ENCODE peak calls at places on chromosomes 16 and 17, in ten cellular contexts. E is right lobe of liver, L is osteoblast, Q is upper lobe of left lung, C is stomach, F is ovary, W is cardiac muscle cell, D is colonic mucosa, R is A673, B is H9. Z is an unnamed sample.

GRCh38 chr17:42992872-42993271 is 5.3 kb upstream of the RPL27 start:
- DNase-seq in Q (no peak), F (no peak), C (no peak), E (no peak), B (no peak), D (no peak), L (no peak), R (no peak), W (no peak), Z (no peak)

GRCh38 chr17:7043195-7043543 is 723 bp downstream of the SLC16A11 start:
- DNase-seq in F (no peak), Q (no peak), E (peak; percentile 80), B (no peak), C (no peak), D (peak; percentile 36), W (no peak), R (no peak), L (peak; percentile 68), Z (no peak)

GRCh38 chr17:57637668-57638010 is 107.5 kb downstream of the CCDC182 start:
- DNase-seq in W (no peak), R (no peak), L (no peak), E (no peak), C (no peak), F (no peak), Q (no peak), B (no peak), D (no peak), Z (no peak)

GRCh38 chr16:50154369-50154947 is 1.4 kb downstream of the TENT4B start:
- DNase-seq in F (no peak), R (peak; percentile 28), C (no peak), Q (no peak), E (no peak), L (peak; percentile 76), B (no peak), W (peak; percentile 37), D (no peak), Z (no peak)

GRCh38 chr16:24851700-24852099 is 5.9 kb downstream of the SLC5A11 start:
- DNase-seq in C (no peak), Q (no peak), F (no peak), R (no peak), W (no peak), B (no peak), E (no peak), L (no peak), D (no peak), Z (no peak)

GRCh38 chr16:67979955-67980678 is at the start of gene DPEP3:
- DNase-seq in E (no peak), W (no peak), F (no peak), D (no peak), R (no peak), L (peak; percentile 55), B (peak; percentile 82), Q (peak; percentile 82), C (no peak), Z (no peak)

GRCh38 chr16:52741386-52741785 is 194.4 kb upstream of the TOX3 start:
- DNase-seq in Q (no peak), D (no peak), L (no peak), F (no peak), C (no peak), R (peak; percentile 26), W (no peak), B (peak; percentile 65), E (no peak), Z (no peak)

GRCh38 chr16:49961087-49961486 is 63.9 kb upstream of the CNEP1R1 start:
- DNase-seq in L (no peak), B (no peak), F (no peak), R (no peak), E (no peak), D (no peak), W (no peak), C (no peak), Q (no peak), Z (no peak)

GRCh38 chr17:60300011-60300410 is 91.9 kb downstream of the USP32 start:
- DNase-seq in E (no peak), F (no peak), D (no peak), W (no peak), Q (no peak), C (no peak), R (no peak), L (no peak), B (no peak), Z (no peak)

GRCh38 chr17:60293580-60294335 is 98.2 kb downstream of the USP32 start:
- DNase-seq in E (no peak), Q (no peak), L (no peak), D (no peak), F (no peak), R (no peak), C (no peak), B (no peak), W (no peak), Z (no peak)

GRCh38 chr17:60300949-60301348 is 91.0 kb downstream of the USP32 start:
- DNase-seq in R (no peak), D (no peak), Q (no peak), W (no peak), E (no peak), C (no peak), B (no peak), L (no peak), F (no peak), Z (no peak)

GRCh38 chr17:60301644-60302043 is 90.3 kb downstream of the USP32 start:
- DNase-seq in B (no peak), E (no peak), R (no peak), C (no peak), F (no peak), D (no peak), W (no peak), L (no peak), Q (no peak), Z (no peak)

GRCh38 chr17:60297729-60298293 is 94.1 kb downstream of the USP32 start:
- DNase-seq in E (no peak), D (no peak), Q (no peak), L (no peak), R (no peak), B (no peak), F (no peak), C (no peak), W (peak; percentile 73), Z (no peak)
- H3K27ac ChIP-seq in E (no peak overlapping the region), D (no peak overlapping the region), Q (no peak overlapping the region), L (no peak overlapping the region), R (no peak overlapping the region), B (no peak overlapping the region), F (no peak overlapping the region), C (no peak overlapping the region), W (peak overlapping the region; percentile 82), Z (no peak overlapping the region)

GRCh38 chr17:80251966-80252365 is 8.7 kb upstream of the RNF213 start:
- DNase-seq in F (no peak), C (no peak), W (no peak), R (no peak), D (no peak), E (no peak), B (no peak), Q (no peak), L (no peak), Z (no peak)

GRCh38 chr17:80256034-80256350 is 4.7 kb upstream of the RNF213 start:
- DNase-seq in L (no peak), Q (no peak), D (no peak), C (no peak), F (no peak), B (no peak), E (no peak), W (no peak), R (no peak), Z (no peak)

GRCh38 chr17:80253631-80254395 is 6.8 kb upstream of the RNF213 start:
- DNase-seq in E (no peak), Q (no peak), C (no peak), B (no peak), W (no peak), F (no peak), L (peak; percentile 55), R (no peak), D (no peak), Z (no peak)

GRCh38 chr17:80254396-80255241 is 6.0 kb upstream of the RNF213 start:
- DNase-seq in B (peak; percentile 32), E (no peak), Q (no peak), L (peak; percentile 98), W (no peak), C (peak; percentile 58), D (peak; percentile 79), R (peak; percentile 54), F (no peak), Z (no peak)

DNA sequence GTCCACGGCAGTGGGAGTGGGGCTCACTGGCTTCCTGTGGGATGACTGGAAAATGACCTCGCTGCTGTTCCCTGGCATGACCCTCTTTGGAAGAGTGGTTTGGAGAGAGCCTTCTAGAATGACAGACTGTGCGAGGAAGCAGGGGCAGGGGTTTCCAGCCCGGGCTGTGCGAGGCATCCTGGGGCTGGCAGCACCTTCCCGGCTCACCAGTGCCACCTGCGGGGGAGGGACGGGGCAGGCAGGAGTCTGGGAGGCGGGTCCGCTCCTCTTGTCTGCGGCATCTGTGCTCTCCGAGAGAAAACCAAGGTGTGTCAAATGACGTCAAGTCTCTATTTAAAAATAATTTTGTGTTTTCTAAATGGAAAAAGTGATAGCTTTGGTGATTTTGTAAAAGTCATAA is 7.8 kb upstream of the RNF213 start:
- DNase-seq in R (peak; percentile 60), L (peak; percentile 76), W (peak; percentile 41), E (peak; percentile 75), Q (peak; percentile 91), B (peak; percentile 84), D (peak; percentile 82), C (peak; percentile 83), F (no peak), Z (peak; percentile 83)
- TF ChIP-seq CTCF in R (peak; percentile 52), L (peak; percentile 12), W (peak; percentile 42), E (peak; percentile 55), Q (peak; percentile 62), B (peak; percentile 72), D (peak; percentile 78), C (peak; percentile 59), F (no peak), Z (peak; percentile 85)

DNA sequence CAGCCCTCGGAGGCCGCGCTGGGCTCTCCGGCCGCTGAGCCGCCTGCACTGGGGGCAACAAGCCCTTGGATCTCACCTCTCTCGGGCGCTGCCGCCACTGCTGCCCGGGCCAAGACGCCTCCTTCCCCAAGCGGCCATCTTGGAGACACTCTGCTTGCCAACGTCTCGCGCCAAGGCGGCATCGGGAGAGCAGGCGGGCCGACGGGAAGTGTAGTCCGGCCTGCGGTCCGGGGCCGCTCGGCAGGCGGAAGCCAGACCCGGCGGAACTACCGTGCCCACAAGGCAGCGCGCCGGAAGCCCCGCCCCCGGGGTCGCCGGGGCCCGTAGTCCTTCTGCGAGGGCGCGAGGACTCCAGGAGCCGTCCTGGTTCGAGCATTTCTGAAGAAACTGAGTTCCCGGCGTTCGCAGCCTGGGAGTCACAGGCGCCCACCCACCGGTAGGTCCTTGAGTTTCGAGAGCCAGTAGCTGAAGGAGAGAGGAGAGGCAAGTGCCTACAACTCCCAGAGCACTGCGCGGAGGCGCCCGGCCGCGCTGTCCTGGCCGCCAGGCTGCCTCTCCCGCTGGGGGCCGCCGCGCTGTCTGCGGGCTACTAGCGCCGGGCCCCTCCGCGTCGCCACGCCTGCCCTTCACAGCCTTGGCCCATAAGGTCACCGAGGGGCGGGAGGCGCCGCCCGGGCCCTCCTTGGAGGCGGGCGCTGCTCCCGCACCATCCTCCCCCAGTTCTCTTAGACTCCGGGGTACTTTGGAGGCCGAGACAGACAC is at the start of gene TMEM11:
- DNase-seq in R (peak; percentile 97), Q (peak; percentile 100), C (peak; percentile 96), E (peak; percentile 98), W (peak; percentile 97), B (peak; percentile 98), L (peak; percentile 99), F (peak; percentile 94), D (peak; percentile 94), Z (peak; percentile 91)
- H3K27ac ChIP-seq in R (peak within 1 kb of the TSS; percentile 97), Q (peak within 1 kb of the TSS; percentile 97), C (peak within 1 kb of the TSS; percentile 94), E (peak within 1 kb of the TSS; percentile 85), W (peak within 1 kb of the TSS; percentile 100), B (peak within 1 kb of the TSS; percentile 49), L (peak within 1 kb of the TSS; percentile 89), F (peak within 1 kb of the TSS; percentile 92), D (peak within 1 kb of the TSS; percentile 90), Z (peak within 1 kb of the TSS; percentile 87)

DNA sequence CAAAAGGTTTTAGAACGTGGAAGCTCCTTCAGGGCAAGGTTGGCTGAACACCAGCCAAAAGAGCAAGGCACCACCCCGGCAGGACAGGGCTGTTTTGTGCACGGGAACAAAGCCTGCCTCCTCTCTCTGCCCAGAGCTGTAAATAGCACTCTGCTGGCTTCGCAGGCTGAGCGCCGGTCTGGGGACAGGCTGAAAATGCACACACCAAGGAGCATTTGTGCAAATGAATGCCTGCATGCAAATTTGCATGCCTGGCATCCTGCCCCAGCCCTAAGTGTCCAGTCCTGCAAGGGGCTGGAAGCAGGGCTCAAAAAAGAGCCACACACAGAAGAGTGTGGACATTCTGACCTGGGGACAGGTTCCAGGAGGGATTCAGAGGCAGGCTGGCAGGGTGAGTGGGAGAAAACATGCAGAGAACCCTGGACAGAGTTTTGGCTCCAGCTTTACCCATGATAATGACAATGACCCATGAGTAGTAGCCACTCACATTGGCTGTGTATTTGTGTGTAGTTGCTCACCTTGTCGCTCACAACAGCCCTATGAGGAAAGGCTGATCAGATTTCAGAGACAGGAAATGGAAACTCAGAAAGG is 11.7 kb downstream of the ABAT start:
- DNase-seq in Q (no peak), C (peak; percentile 40), W (peak; percentile 63), R (no peak), E (peak; percentile 80), D (peak; percentile 21), F (no peak), L (no peak), B (no peak), Z (no peak)
- TF ChIP-seq CTCF in Q (no peak), C (no peak), W (no peak), R (no peak), E (no peak), D (no peak), F (no peak), L (no peak), B (no peak), Z (no peak)